ENCODE peak calls at places on chromosomes 11 and 22, in seven cellular contexts. One of them, this sample, is unnamed. For H3K4me1 and H3K27me3, the result is how much of the 10 kb centered on the place peaks cover.

GRCh38 chr11:2759228-2760195 is 59.7 kb upstream of the KCNQ1OT1 start:
- DNase-seq in GM23338: no peak
- DNase-seq in HepG2: no peak
- DNase-seq in sigmoid colon: peak
- DNase-seq in esophagus muscularis mucosa: no peak
- DNase-seq in prostate gland: no peak
- DNase-seq in spleen: peak
- DNase-seq in this sample: peak

GRCh38 chr11:120336641-120337132 is 474 bp downstream of the ARHGEF12 start:
- DNase-seq in GM23338: peak
- DNase-seq in HepG2: no peak
- DNase-seq in sigmoid colon: peak
- DNase-seq in esophagus muscularis mucosa: no peak
- DNase-seq in prostate gland: peak
- DNase-seq in spleen: no peak
- DNase-seq in this sample: peak

GRCh38 chr11:122040476-122040875 is 75.5 kb downstream of the BLID start:
- DNase-seq in GM23338: peak
- DNase-seq in HepG2: no peak
- DNase-seq in sigmoid colon: no peak
- DNase-seq in esophagus muscularis mucosa: no peak
- DNase-seq in prostate gland: no peak
- DNase-seq in spleen: no peak
- DNase-seq in this sample: no peak

GRCh38 chr11:14242733-14243132 is 116.2 kb downstream of the RRAS2 start:
- DNase-seq in GM23338: no peak
- DNase-seq in HepG2: no peak
- DNase-seq in sigmoid colon: no peak
- DNase-seq in esophagus muscularis mucosa: no peak
- DNase-seq in prostate gland: no peak
- DNase-seq in spleen: no peak
- DNase-seq in this sample: no peak

GRCh38 chr11:68872216-68873003 is 30.7 kb upstream of the CPT1A start:
- DNase-seq in GM23338: no peak
- DNase-seq in HepG2: no peak
- DNase-seq in sigmoid colon: no peak
- DNase-seq in esophagus muscularis mucosa: no peak
- DNase-seq in prostate gland: peak
- DNase-seq in spleen: peak
- DNase-seq in this sample: no peak

GRCh38 chr11:70901951-70902521 is 350.3 kb downstream of the SHANK2 start:
- DNase-seq in GM23338: no peak
- DNase-seq in HepG2: no peak
- DNase-seq in sigmoid colon: peak
- DNase-seq in esophagus muscularis mucosa: no peak
- DNase-seq in prostate gland: no peak
- DNase-seq in spleen: peak
- DNase-seq in this sample: no peak

GRCh38 chr22:50467341-50467740 is 7.5 kb downstream of the SBF1 start:
- DNase-seq in GM23338: no peak
- DNase-seq in HepG2: no peak
- DNase-seq in sigmoid colon: no peak
- DNase-seq in esophagus muscularis mucosa: no peak
- DNase-seq in prostate gland: no peak
- DNase-seq in spleen: no peak
- DNase-seq in this sample: no peak

GRCh38 chr11:82229346-82229745 is 504.3 kb downstream of the FAM181B start:
- DNase-seq in GM23338: peak
- DNase-seq in HepG2: peak
- DNase-seq in sigmoid colon: no peak
- DNase-seq in esophagus muscularis mucosa: no peak
- DNase-seq in prostate gland: no peak
- DNase-seq in spleen: no peak
- DNase-seq in this sample: no peak

GRCh38 chr11:113947989-113948388 is 26.9 kb upstream of the HTR3A start:
- DNase-seq in GM23338: no peak
- DNase-seq in HepG2: no peak
- DNase-seq in sigmoid colon: no peak
- DNase-seq in esophagus muscularis mucosa: no peak
- DNase-seq in prostate gland: no peak
- DNase-seq in spleen: no peak
- DNase-seq in this sample: no peak

GRCh38 chr11:110564676-110565343 is 135.1 kb downstream of the FDX1 start:
- DNase-seq in GM23338: peak
- DNase-seq in HepG2: no peak
- DNase-seq in sigmoid colon: no peak
- DNase-seq in esophagus muscularis mucosa: no peak
- DNase-seq in prostate gland: no peak
- DNase-seq in spleen: no peak
- DNase-seq in this sample: no peak

GRCh38 chr22:41009222-41009948 is 58.2 kb downstream of the RBX1 start:
- DNase-seq in GM23338: no peak
- DNase-seq in HepG2: no peak
- DNase-seq in sigmoid colon: no peak
- DNase-seq in esophagus muscularis mucosa: no peak
- DNase-seq in prostate gland: no peak
- DNase-seq in spleen: no peak
- DNase-seq in this sample: no peak

GRCh38 chr11:69333149-69333710 is 39.3 kb downstream of the MYEOV start:
- DNase-seq in GM23338: no peak
- DNase-seq in HepG2: no peak
- DNase-seq in sigmoid colon: peak
- DNase-seq in esophagus muscularis mucosa: no peak
- DNase-seq in prostate gland: no peak
- DNase-seq in spleen: no peak
- DNase-seq in this sample: no peak

GRCh38 chr11:95912902-95913560 is 10.9 kb downstream of the MTMR2 start:
- DNase-seq in GM23338: no peak
- DNase-seq in HepG2: no peak
- DNase-seq in sigmoid colon: no peak
- DNase-seq in esophagus muscularis mucosa: no peak
- DNase-seq in prostate gland: no peak
- DNase-seq in spleen: no peak
- DNase-seq in this sample: no peak

GRCh38 chr11:40274017-40274416 is 1185.4 kb downstream of the LRRC4C start:
- DNase-seq in GM23338: no peak
- DNase-seq in HepG2: no peak
- DNase-seq in sigmoid colon: no peak
- DNase-seq in esophagus muscularis mucosa: no peak
- DNase-seq in prostate gland: no peak
- DNase-seq in spleen: no peak
- DNase-seq in this sample: no peak

GRCh38 chr22:36008565-36008964 is 20.1 kb downstream of the RBFOX2 start:
- DNase-seq in GM23338: no peak
- DNase-seq in HepG2: no peak
- DNase-seq in sigmoid colon: no peak
- DNase-seq in esophagus muscularis mucosa: no peak
- DNase-seq in prostate gland: no peak
- DNase-seq in spleen: no peak
- DNase-seq in this sample: no peak

GRCh38 chr11:15800121-15800800 is 556.1 kb downstream of the SOX6 start:
- DNase-seq in GM23338: no peak
- DNase-seq in HepG2: no peak
- DNase-seq in sigmoid colon: no peak
- DNase-seq in esophagus muscularis mucosa: no peak
- DNase-seq in prostate gland: no peak
- DNase-seq in spleen: no peak
- DNase-seq in this sample: peak

GRCh38 chr11:57903441-57904123 is 120.1 kb upstream of the OR9Q1 start:
- DNase-seq in GM23338: no peak
- DNase-seq in HepG2: no peak
- DNase-seq in sigmoid colon: no peak
- DNase-seq in esophagus muscularis mucosa: peak
- DNase-seq in prostate gland: peak
- DNase-seq in spleen: no peak
- DNase-seq in this sample: peak

GRCh38 chr22:38418589-38418988 is 36.4 kb downstream of the KCNJ4 start:
- DNase-seq in GM23338: no peak
- DNase-seq in HepG2: no peak
- DNase-seq in sigmoid colon: no peak
- DNase-seq in esophagus muscularis mucosa: no peak
- DNase-seq in prostate gland: no peak
- DNase-seq in spleen: peak
- DNase-seq in this sample: no peak

GRCh38 chr11:134038897-134039470 is 29.9 kb upstream of the JAM3 start:
- DNase-seq in GM23338: no peak
- DNase-seq in HepG2: no peak
- DNase-seq in sigmoid colon: peak
- DNase-seq in esophagus muscularis mucosa: no peak
- DNase-seq in prostate gland: no peak
- DNase-seq in spleen: no peak
- DNase-seq in this sample: no peak

GRCh38 chr11:44893250-44894216 is 57.1 kb downstream of the TP53I11 start:
- DNase-seq in GM23338: no peak
- DNase-seq in HepG2: no peak
- DNase-seq in sigmoid colon: peak
- DNase-seq in esophagus muscularis mucosa: no peak
- DNase-seq in prostate gland: peak
- DNase-seq in spleen: no peak
- DNase-seq in this sample: no peak

GRCh38 chr11:71481101-71481960 is 28.3 kb downstream of the NADSYN1 start:
- DNase-seq in GM23338: no peak
- DNase-seq in HepG2: no peak
- DNase-seq in sigmoid colon: no peak
- DNase-seq in esophagus muscularis mucosa: no peak
- DNase-seq in prostate gland: peak
- DNase-seq in spleen: peak
- DNase-seq in this sample: no peak

GRCh38 chr11:45089251-45089650 is 57.2 kb upstream of the PRDM11 start:
- DNase-seq in GM23338: no peak
- DNase-seq in HepG2: no peak
- DNase-seq in sigmoid colon: peak
- DNase-seq in esophagus muscularis mucosa: peak
- DNase-seq in prostate gland: no peak
- DNase-seq in spleen: no peak
- DNase-seq in this sample: peak

GRCh38 chr11:134040386-134041297 is 28.2 kb upstream of the JAM3 start:
- DNase-seq in GM23338: no peak
- DNase-seq in HepG2: no peak
- DNase-seq in sigmoid colon: peak
- DNase-seq in esophagus muscularis mucosa: no peak
- DNase-seq in prostate gland: no peak
- DNase-seq in spleen: peak
- DNase-seq in this sample: no peak

GRCh38 chr11:61297741-61298140 is 2.6 kb upstream of the VWCE start:
- DNase-seq in GM23338: no peak
- DNase-seq in HepG2: peak
- DNase-seq in sigmoid colon: peak
- DNase-seq in esophagus muscularis mucosa: no peak
- DNase-seq in prostate gland: peak
- DNase-seq in spleen: peak
- DNase-seq in this sample: no peak
- H3K4me1 ChIP-seq in GM23338: under half
- H3K4me1 ChIP-seq in HepG2: half or more
- H3K4me1 ChIP-seq in sigmoid colon: under half
- H3K4me1 ChIP-seq in esophagus muscularis mucosa: under half
- H3K4me1 ChIP-seq in prostate gland: under half
- H3K4me1 ChIP-seq in spleen: under half
- H3K4me1 ChIP-seq in this sample: under half

GRCh38 chr22:17882727-17883126 is 108.5 kb upstream of the BID start:
- DNase-seq in GM23338: no peak
- DNase-seq in HepG2: no peak
- DNase-seq in sigmoid colon: no peak
- DNase-seq in esophagus muscularis mucosa: no peak
- DNase-seq in prostate gland: no peak
- DNase-seq in spleen: no peak
- DNase-seq in this sample: no peak

GRCh38 chr22:17884084-17884483 is 109.8 kb upstream of the BID start:
- DNase-seq in GM23338: no peak
- DNase-seq in HepG2: no peak
- DNase-seq in sigmoid colon: no peak
- DNase-seq in esophagus muscularis mucosa: no peak
- DNase-seq in prostate gland: peak
- DNase-seq in spleen: no peak
- DNase-seq in this sample: no peak

GRCh38 chr22:17882162-17882561 is 107.9 kb upstream of the BID start:
- DNase-seq in GM23338: no peak
- DNase-seq in HepG2: no peak
- DNase-seq in sigmoid colon: no peak
- DNase-seq in esophagus muscularis mucosa: no peak
- DNase-seq in prostate gland: no peak
- DNase-seq in spleen: no peak
- DNase-seq in this sample: no peak

GRCh38 chr22:17883356-17883755 is 109.1 kb upstream of the BID start:
- DNase-seq in GM23338: no peak
- DNase-seq in HepG2: no peak
- DNase-seq in sigmoid colon: no peak
- DNase-seq in esophagus muscularis mucosa: no peak
- DNase-seq in prostate gland: no peak
- DNase-seq in spleen: no peak
- DNase-seq in this sample: no peak

DNA sequence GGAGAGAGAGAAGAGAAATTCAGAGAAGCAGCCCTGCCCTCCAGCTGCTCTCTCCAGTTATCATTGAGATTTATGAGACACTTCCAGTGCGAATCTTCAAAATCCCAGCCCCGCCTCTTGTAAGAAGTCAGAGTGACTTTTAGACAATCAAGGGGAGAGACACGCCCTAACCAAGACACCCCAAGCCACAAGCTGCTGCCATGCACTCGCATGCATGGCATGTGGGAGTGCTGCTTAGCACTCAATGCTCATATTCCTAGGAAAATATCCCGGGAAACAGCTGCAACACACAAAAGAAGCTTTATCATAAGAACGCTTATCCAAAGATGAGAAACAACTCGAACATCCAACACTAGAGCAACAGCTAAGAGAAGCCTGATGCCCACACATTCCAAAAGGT is 110.7 kb upstream of the BID start:
- DNase-seq in GM23338: no peak
- DNase-seq in HepG2: no peak
- DNase-seq in sigmoid colon: no peak
- DNase-seq in esophagus muscularis mucosa: no peak
- DNase-seq in prostate gland: no peak
- DNase-seq in spleen: no peak
- DNase-seq in this sample: no peak
- TF ChIP-seq POLR2AphosphoS5 in GM23338: no peak
- TF ChIP-seq POLR2AphosphoS5 in HepG2: no peak
- TF ChIP-seq POLR2AphosphoS5 in sigmoid colon: no peak
- TF ChIP-seq POLR2AphosphoS5 in esophagus muscularis mucosa: no peak
- TF ChIP-seq POLR2AphosphoS5 in prostate gland: no peak
- TF ChIP-seq POLR2AphosphoS5 in spleen: no peak
- TF ChIP-seq POLR2AphosphoS5 in this sample: no peak

GRCh38 chr11:116506446-116506845 is 266.3 kb downstream of the BUD13 start:
- DNase-seq in GM23338: no peak
- DNase-seq in HepG2: no peak
- DNase-seq in sigmoid colon: no peak
- DNase-seq in esophagus muscularis mucosa: no peak
- DNase-seq in prostate gland: no peak
- DNase-seq in spleen: peak
- DNase-seq in this sample: no peak
- H3K27me3 ChIP-seq in GM23338: under half
- H3K27me3 ChIP-seq in HepG2: under half
- H3K27me3 ChIP-seq in sigmoid colon: under half
- H3K27me3 ChIP-seq in esophagus muscularis mucosa: under half
- H3K27me3 ChIP-seq in prostate gland: under half
- H3K27me3 ChIP-seq in spleen: under half
- H3K27me3 ChIP-seq in this sample: under half

DNA sequence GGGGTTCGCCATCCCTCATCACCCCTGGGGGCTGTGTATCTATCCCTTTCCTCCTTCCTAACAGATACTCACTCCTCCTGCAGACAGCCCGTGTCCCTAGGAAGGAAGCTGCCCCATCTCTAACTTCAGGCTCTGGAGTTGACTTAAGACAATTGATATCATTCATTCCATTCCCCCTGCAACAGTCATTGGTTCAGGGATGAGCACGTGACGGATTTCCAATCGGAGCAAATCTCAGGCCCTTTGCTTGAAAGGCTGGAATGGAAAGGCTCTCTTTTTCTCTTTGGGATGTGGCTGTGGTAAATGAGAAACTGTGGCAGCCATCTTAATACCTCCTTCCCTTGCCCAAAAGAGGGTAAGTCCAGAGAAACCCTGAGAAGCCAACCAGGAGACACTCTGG is 5.0 kb upstream of the SCUBE2 start:
- DNase-seq in GM23338: no peak
- DNase-seq in HepG2: no peak
- DNase-seq in sigmoid colon: no peak
- DNase-seq in esophagus muscularis mucosa: peak
- DNase-seq in prostate gland: no peak
- DNase-seq in spleen: no peak
- DNase-seq in this sample: no peak
- H3K4me1 ChIP-seq in GM23338: under half
- H3K4me1 ChIP-seq in HepG2: under half
- H3K4me1 ChIP-seq in sigmoid colon: under half
- H3K4me1 ChIP-seq in esophagus muscularis mucosa: under half
- H3K4me1 ChIP-seq in prostate gland: under half
- H3K4me1 ChIP-seq in spleen: under half
- H3K4me1 ChIP-seq in this sample: under half

This sample was measured in transverse colon.